ENCODE peak calls at places on chromosomes 3 and 15, in seven cellular contexts. F is lower lobe of right lung; H is K562; G is naive thymus-derived CD4-positive, alpha-beta T cell; L is mesenchymal stem cell; N is heart right ventricle; K is ovary. S is an unnamed sample. For H3K36me3, the result is how much of the 10 kb centered on the place peaks cover.

GRCh38 chr15:77889009-77889806 is 188.3 kb downstream of the TBC1D2B start:
- DNase-seq in L (peak), H (no peak), F (no peak), G (no peak), K (no peak), N (no peak), S (peak)

GRCh38 chr3:184748219-184749135 is 36.6 kb upstream of the MAGEF1 start:
- DNase-seq in L (peak), G (no peak), K (no peak), N (no peak), H (peak), F (no peak), S (peak)

GRCh38 chr3:23807161-23808015 is 1.6 kb downstream of the UBE2E1 start:
- DNase-seq in K (no peak), G (no peak), L (peak), N (no peak), F (no peak), H (peak), S (no peak)

GRCh38 chr3:65619391-65620298 is 419.1 kb downstream of the MAGI1 start:
- DNase-seq in G (no peak), K (no peak), F (no peak), L (peak), H (peak), N (no peak), S (no peak)

GRCh38 chr15:91521996-91522395 is 331.5 kb upstream of the SLCO3A1 start:
- DNase-seq in G (no peak), H (no peak), N (no peak), F (no peak), L (no peak), K (no peak), S (no peak)

GRCh38 chr15:51864408-51865056 is 35.1 kb downstream of the TMOD3 start:
- DNase-seq in G (no peak), F (no peak), K (no peak), H (no peak), N (no peak), L (no peak), S (no peak)

GRCh38 chr15:47932829-47933696 is 187.7 kb upstream of the SLC24A5 start:
- DNase-seq in H (no peak), L (peak), G (no peak), F (no peak), K (no peak), N (no peak), S (no peak)

GRCh38 chr3:133230191-133230590 is 169.7 kb upstream of the BFSP2 start:
- DNase-seq in L (no peak), N (no peak), G (no peak), F (no peak), K (no peak), H (no peak), S (no peak)

GRCh38 chr3:33186524-33187367 is 31.9 kb downstream of the SUSD5 start:
- DNase-seq in N (no peak), G (no peak), F (no peak), H (no peak), K (no peak), L (peak), S (no peak)

GRCh38 chr3:87088984-87089841 is 98.3 kb upstream of the VGLL3 start:
- DNase-seq in F (peak), H (peak), L (no peak), N (peak), K (peak), G (no peak), S (peak)

GRCh38 chr3:111723293-111723963 is 128.3 kb upstream of the ZBED2 start:
- DNase-seq in L (peak), K (no peak), F (no peak), H (no peak), N (no peak), G (no peak), S (no peak)

GRCh38 chr3:134079111-134079531 is 49.4 kb upstream of the SLCO2A1 start:
- DNase-seq in G (no peak), K (no peak), L (no peak), N (no peak), H (no peak), F (no peak), S (peak)

GRCh38 chr3:189406148-189406547 is 225.0 kb upstream of the TP63 start:
- DNase-seq in H (no peak), G (no peak), L (no peak), F (no peak), K (no peak), N (no peak), S (no peak)

GRCh38 chr3:139358857-139359562 is 15.2 kb downstream of the MRPS22 start:
- DNase-seq in K (no peak), H (no peak), L (no peak), F (no peak), G (no peak), N (no peak), S (no peak)

GRCh38 chr3:139364549-139364948 is 20.7 kb downstream of the MRPS22 start:
- DNase-seq in L (no peak), K (no peak), N (no peak), G (no peak), H (no peak), F (no peak), S (no peak)
- H3K36me3 ChIP-seq in L (half or more), K (under half), N (half or more), G (under half), H (half or more), F (half or more), S (under half)

GRCh38 chr3:73510784-73511183 is 114.0 kb downstream of the PDZRN3 start:
- DNase-seq in H (no peak), L (no peak), G (no peak), N (no peak), F (no peak), K (no peak), S (no peak)

GRCh38 chr3:73509066-73509465 is 115.7 kb downstream of the PDZRN3 start:
- DNase-seq in F (no peak), G (no peak), K (no peak), H (no peak), N (no peak), L (no peak), S (no peak)

GRCh38 chr3:73510298-73510697 is 114.4 kb downstream of the PDZRN3 start:
- DNase-seq in F (no peak), H (no peak), N (no peak), G (no peak), K (no peak), L (no peak), S (no peak)

GRCh38 chr3:73509812-73510211 is 114.9 kb downstream of the PDZRN3 start:
- DNase-seq in N (no peak), K (no peak), L (peak), H (no peak), F (no peak), G (no peak), S (no peak)

GRCh38 chr3:73508330-73508954 is 116.3 kb downstream of the PDZRN3 start:
- DNase-seq in N (no peak), F (no peak), K (peak), H (peak), L (peak), G (peak), S (no peak)
- H3K27ac ChIP-seq in N (peak), F (no peak), K (peak), H (no peak), L (no peak), G (no peak), S (peak)

GRCh38 chr3:114861666-114862065 is 285.4 kb downstream of the ZBTB20 start:
- DNase-seq in G (no peak), L (no peak), H (no peak), K (no peak), F (no peak), N (no peak), S (no peak)
- H3K36me3 ChIP-seq in G (under half), L (under half), H (under half), K (under half), F (under half), N (under half), S (under half)

GRCh38 chr3:127542441-127542952 is 48.0 kb downstream of the TPRA1 start:
- DNase-seq in L (no peak), F (peak), K (no peak), G (no peak), H (no peak), N (no peak), S (no peak)
- H3K27ac ChIP-seq in L (no peak), F (peak), K (no peak), G (no peak), H (no peak), N (no peak), S (no peak)

S was measured in aorta.